ENCODE peak calls at places on chromosome 18, in nine cellular contexts. D is thoracic aorta; S is GM12865; X is CD4-positive, alpha-beta memory T cell; A is iPS DF 6.9; W is neural progenitor cell; N is Caco-2; L is CD8-positive, alpha-beta T cell; J is AG04450. K is an unnamed sample.

GRCh38 chr18:10006261-10006903 is 92.6 kb downstream of the VAPA start:
- DNase-seq in S (no peak), L (no peak), N (peak), A (no peak), W (no peak), J (peak), D (no peak), X (no peak), K (no peak)

GRCh38 chr18:35775887-35776286 is 194.3 kb downstream of the GALNT1 start:
- DNase-seq in J (no peak), S (peak), X (no peak), W (peak), A (no peak), N (no peak), D (no peak), L (no peak), K (no peak)

GRCh38 chr18:10248738-10249137 is 205.7 kb upstream of the APCDD1 start:
- DNase-seq in S (no peak), W (no peak), X (no peak), N (no peak), A (no peak), D (no peak), J (no peak), L (no peak), K (no peak)

GRCh38 chr18:26479686-26480079 is 68.7 kb downstream of the KCTD1 start:
- DNase-seq in J (no peak), L (no peak), S (no peak), A (no peak), N (no peak), W (no peak), X (no peak), D (no peak), K (no peak)

GRCh38 chr18:71665131-71665530 is 879.0 kb downstream of the CBLN2 start:
- DNase-seq in L (no peak), X (no peak), W (no peak), S (no peak), J (peak), A (no peak), D (no peak), N (no peak), K (no peak)

GRCh38 chr18:36771246-36771645 is 57.6 kb downstream of the TPGS2 start:
- DNase-seq in S (peak), L (no peak), W (no peak), D (no peak), A (no peak), X (no peak), J (no peak), N (no peak), K (no peak)

GRCh38 chr18:8876887-8877286 is 171.5 kb downstream of the MTCL1 start:
- DNase-seq in J (no peak), W (no peak), L (no peak), D (no peak), A (no peak), N (no peak), S (no peak), X (no peak), K (no peak)

GRCh38 chr18:67359868-67360838 is 156.4 kb downstream of the DSEL start:
- DNase-seq in L (no peak), S (peak), J (peak), D (peak), X (no peak), W (no peak), N (no peak), A (no peak), K (no peak)

GRCh38 chr18:6613581-6613980 is 115.9 kb upstream of the ARHGAP28 start:
- DNase-seq in A (peak), D (no peak), W (no peak), J (no peak), X (no peak), S (no peak), N (no peak), L (no peak), K (no peak)

GRCh38 chr18:35324926-35325655 is 19.1 kb downstream of the ZNF24 start:
- DNase-seq in S (no peak), A (peak), W (peak), J (no peak), D (no peak), X (no peak), N (no peak), L (no peak), K (no peak)

GRCh38 chr18:27762054-27762453 is 414.9 kb downstream of the CDH2 start:
- DNase-seq in A (no peak), N (no peak), S (no peak), X (no peak), W (peak), J (no peak), L (no peak), D (no peak), K (peak)

GRCh38 chr18:22470511-22471181 is 52.9 kb upstream of the CTAGE1 start:
- DNase-seq in X (no peak), L (no peak), J (no peak), A (no peak), W (no peak), S (no peak), N (peak), D (no peak), K (no peak)

GRCh38 chr18:55093808-55094207 is 134.5 kb upstream of the CCDC68 start:
- DNase-seq in N (no peak), J (no peak), W (no peak), D (no peak), S (no peak), L (no peak), X (no peak), A (no peak), K (no peak)

GRCh38 chr18:37712776-37713175 is 147.2 kb upstream of the CELF4 start:
- DNase-seq in L (no peak), A (no peak), X (no peak), N (no peak), S (no peak), D (no peak), J (no peak), W (no peak), K (no peak)

GRCh38 chr18:65938592-65939372 is 188.0 kb downstream of the CDH7 start:
- DNase-seq in J (no peak), A (peak), W (peak), D (no peak), N (peak), X (no peak), L (no peak), S (peak), K (peak)

GRCh38 chr18:63762518-63762917 is 12.7 kb upstream of the SERPINB7 start:
- DNase-seq in D (no peak), N (no peak), L (no peak), S (no peak), X (no peak), W (no peak), J (peak), A (no peak), K (no peak)

GRCh38 chr18:35024965-35025364 is 16.2 kb upstream of the MAPRE2 start:
- DNase-seq in A (no peak), N (no peak), X (no peak), D (peak), W (no peak), S (no peak), J (peak), L (no peak), K (no peak)

GRCh38 chr18:68532328-68532885 is 182.5 kb downstream of the TMX3 start:
- DNase-seq in W (peak), J (no peak), X (no peak), L (no peak), A (no peak), D (no peak), N (no peak), S (no peak), K (no peak)

GRCh38 chr18:35682282-35682867 is 100.8 kb downstream of the GALNT1 start:
- DNase-seq in N (no peak), L (no peak), X (no peak), A (no peak), W (no peak), D (no peak), S (no peak), J (no peak), K (no peak)

GRCh38 chr18:73979742-73980141 is 167.9 kb downstream of the FBXO15 start:
- DNase-seq in L (no peak), N (no peak), J (peak), W (no peak), A (no peak), S (no peak), X (no peak), D (no peak), K (no peak)

GRCh38 chr18:7177131-7177744 is 53.7 kb upstream of the LRRC30 start:
- DNase-seq in S (no peak), X (no peak), L (no peak), D (no peak), J (peak), A (no peak), W (peak), N (peak), K (no peak)

GRCh38 chr18:44855681-44856080 is 175.0 kb downstream of the SETBP1 start:
- DNase-seq in N (no peak), W (no peak), D (no peak), A (no peak), J (no peak), X (no peak), S (no peak), L (no peak), K (no peak)

GRCh38 chr18:60215432-60215831 is 157.1 kb downstream of the MC4R start:
- DNase-seq in W (no peak), S (peak), N (no peak), X (no peak), L (no peak), J (no peak), D (no peak), A (no peak), K (no peak)

GRCh38 chr18:26655614-26656400 is 107.5 kb upstream of the KCTD1 start:
- DNase-seq in J (no peak), W (peak), S (no peak), N (peak), D (no peak), L (no peak), X (no peak), A (no peak), K (peak)

GRCh38 chr18:22432672-22433137 is 15.0 kb upstream of the CTAGE1 start:
- DNase-seq in W (no peak), L (no peak), A (no peak), N (no peak), X (no peak), J (peak), D (peak), S (no peak), K (no peak)

GRCh38 chr18:13267517-13267916 is 49.0 kb downstream of the LDLRAD4 start:
- DNase-seq in X (no peak), S (no peak), D (no peak), J (no peak), W (no peak), N (no peak), L (no peak), A (no peak), K (no peak)

GRCh38 chr18:50866765-50867164 is 12.2 kb upstream of the ME2 start:
- DNase-seq in D (no peak), N (no peak), S (peak), A (no peak), L (no peak), X (no peak), W (no peak), J (no peak), K (no peak)

GRCh38 chr18:30658306-30658705 is 384.2 kb downstream of the DSC3 start:
- DNase-seq in W (no peak), J (no peak), A (no peak), L (no peak), D (no peak), X (no peak), S (no peak), N (no peak), K (no peak)

GRCh38 chr18:56221195-56222065 is 417.0 kb downstream of the TXNL1 start:
- DNase-seq in S (no peak), L (no peak), J (no peak), X (no peak), W (no peak), A (no peak), N (no peak), D (no peak), K (peak)

GRCh38 chr18:21115519-21116411 is 4.2 kb upstream of the ROCK1 start:
- DNase-seq in X (no peak), J (no peak), L (no peak), D (no peak), A (no peak), W (peak), N (no peak), S (no peak), K (no peak)
- H3K4me3 ChIP-seq in X (no peak), J (no peak), L (no peak), D (no peak), A (no peak), W (no peak), N (no peak), S (no peak), K (no peak)

GRCh38 chr18:76426738-76427305 is 68.2 kb downstream of the ZNF516 start:
- DNase-seq in S (no peak), D (no peak), N (peak), J (no peak), W (peak), L (no peak), A (peak), X (no peak), K (peak)
- H3K4me3 ChIP-seq in S (no peak), D (no peak), N (no peak), J (no peak), W (no peak), L (no peak), A (no peak), X (no peak), K (no peak)

GRCh38 chr18:76346490-76347130 is 148.4 kb downstream of the ZNF516 start:
- DNase-seq in S (no peak), L (no peak), D (no peak), N (no peak), J (no peak), X (no peak), W (no peak), A (no peak), K (no peak)
- H3K4me3 ChIP-seq in S (no peak), L (no peak), D (no peak), N (no peak), J (no peak), X (no peak), W (no peak), A (no peak), K (no peak)

GRCh38 chr18:62186656-62187542 is at the start of the genes PIGN and RELCH:
- DNase-seq in S (peak), N (peak), L (peak), A (peak), J (peak), X (peak), W (peak), D (peak), K (peak)

GRCh38 chr18:62183578-62184195 is 3.2 kb downstream of the PIGN start:
- DNase-seq in N (peak), A (no peak), J (peak), L (peak), X (peak), W (peak), D (no peak), S (peak), K (peak)

GRCh38 chr18:62187543-62188378 is 706 bp downstream of the RELCH start:
- DNase-seq in A (no peak), D (no peak), L (peak), X (peak), W (peak), J (no peak), S (peak), N (peak), K (peak)

DNA sequence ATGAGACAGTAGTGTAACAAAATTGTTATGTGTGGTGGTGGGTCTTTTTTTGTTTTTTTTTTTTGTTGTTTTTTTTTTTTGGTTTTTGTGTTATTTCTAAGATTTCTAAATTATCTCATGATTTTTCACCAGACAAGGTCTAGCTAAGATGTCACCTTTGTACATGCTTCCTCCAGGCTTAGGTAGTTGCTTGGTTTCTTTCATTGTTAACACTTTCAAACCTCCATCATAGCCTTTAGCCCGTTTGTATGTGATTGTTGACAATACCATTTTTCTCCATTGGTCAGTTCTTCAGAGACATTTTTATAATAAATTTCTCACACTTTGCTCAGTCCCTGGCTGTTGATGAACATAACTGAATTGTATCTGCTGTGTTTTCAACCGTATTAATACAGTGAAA is 2.2 kb downstream of the RELCH start:
- DNase-seq in S (peak), X (no peak), D (no peak), N (no peak), A (no peak), J (no peak), W (no peak), L (no peak), K (no peak)
- H3K4me3 ChIP-seq in S (peak), X (no peak), D (peak), N (no peak), A (no peak), J (peak), W (peak), L (peak), K (peak)

GRCh38 chr18:11857177-11857887 is 6.1 kb downstream of the CHMP1B start:
- DNase-seq in A (no peak), J (peak), L (no peak), W (peak), D (peak), S (no peak), X (no peak), N (peak), K (no peak)
- H3K4me3 ChIP-seq in A (no peak), J (peak), L (no peak), W (peak), D (peak), S (no peak), X (no peak), N (peak), K (no peak)

DNA sequence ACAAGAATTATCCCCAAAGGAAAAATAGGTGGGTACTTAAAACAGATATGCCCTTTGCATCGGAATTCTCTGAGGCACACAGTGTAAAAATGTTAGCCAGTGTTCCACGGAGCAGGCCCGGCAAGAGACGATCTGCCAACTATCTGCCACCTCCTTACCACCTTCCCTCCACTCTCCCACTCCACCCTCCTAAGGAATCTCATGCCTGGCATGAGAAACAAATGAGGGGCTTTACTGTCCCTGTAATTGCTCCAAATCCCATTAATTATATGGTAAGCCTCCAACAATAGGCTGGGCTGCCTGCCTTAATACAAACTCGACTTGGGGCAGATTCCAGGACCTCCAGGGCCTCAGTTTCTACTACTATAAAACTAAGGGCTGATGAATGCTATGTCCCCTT is 102.3 kb downstream of the ZBTB7C start:
- DNase-seq in A (no peak), J (no peak), D (no peak), S (no peak), W (peak), L (no peak), X (no peak), N (no peak), K (no peak)
- H3K4me3 ChIP-seq in A (no peak), J (no peak), D (no peak), S (no peak), W (no peak), L (no peak), X (no peak), N (no peak), K (no peak)

DNA sequence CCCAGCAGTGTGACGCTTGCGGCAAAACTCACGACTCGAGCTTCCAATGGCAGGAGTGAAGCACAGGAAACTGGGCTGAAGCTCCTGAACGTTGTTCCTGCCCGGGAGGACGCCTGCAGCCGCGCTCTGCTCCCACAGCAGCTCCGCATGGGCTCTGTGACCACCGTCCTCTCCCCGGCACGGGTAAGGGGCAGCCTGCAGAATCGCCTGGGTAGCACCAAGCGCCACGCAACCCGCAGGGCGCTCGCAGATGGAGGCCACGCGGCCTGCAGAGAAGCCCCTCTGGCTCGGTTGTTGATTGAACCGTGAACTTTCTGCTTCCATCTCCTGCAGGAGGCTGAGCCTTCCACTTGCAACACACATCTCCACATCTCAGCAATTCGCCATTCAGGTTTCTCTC is 63.3 kb upstream of the ZNF236 start:
- DNase-seq in D (no peak), W (no peak), X (no peak), N (no peak), A (no peak), J (no peak), S (no peak), L (no peak), K (no peak)
- H3K4me3 ChIP-seq in D (no peak), W (no peak), X (no peak), N (no peak), A (no peak), J (no peak), S (no peak), L (no peak), K (no peak)

DNA sequence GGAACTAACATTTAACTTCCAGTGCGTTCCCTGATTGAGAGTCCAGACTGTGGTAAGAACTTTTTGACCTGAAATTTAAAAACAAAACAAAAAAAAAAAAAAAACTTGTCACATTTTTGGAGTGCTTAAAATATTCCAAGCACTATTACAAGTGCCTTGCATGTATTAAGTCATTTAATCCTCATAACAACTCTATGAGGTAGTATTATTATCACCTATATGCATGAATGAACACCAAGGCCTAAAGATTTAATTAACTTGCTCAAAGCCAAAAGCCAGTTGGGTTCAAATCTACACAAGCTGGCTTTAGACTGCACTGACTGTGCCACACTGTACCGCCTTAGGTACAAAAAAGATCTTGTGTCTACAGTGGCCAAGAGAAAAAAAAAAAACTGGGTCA is 35.2 kb downstream of the METTL4 start:
- DNase-seq in N (no peak), A (no peak), L (no peak), X (no peak), D (no peak), J (no peak), W (no peak), S (no peak), K (no peak)
- H3K4me3 ChIP-seq in N (no peak), A (no peak), L (no peak), X (no peak), D (no peak), J (no peak), W (no peak), S (no peak), K (no peak)

GRCh38 chr18:3597159-3597977 is 147.4 kb downstream of the TGIF1 start:
- DNase-seq in L (no peak), W (no peak), X (no peak), S (no peak), J (no peak), D (no peak), A (no peak), N (no peak), K (no peak)
- H3K4me3 ChIP-seq in L (no peak), W (no peak), X (peak), S (no peak), J (no peak), D (peak), A (no peak), N (no peak), K (no peak)

K was measured in HAP-1.